ENCODE peak calls at places on chromosome 14, in nine cellular contexts. One of them, this sample, is unnamed.

GRCh38 chr14:89973234-89973823 is 17.6 kb downstream of the TDP1 start:
- DNase-seq in T-helper 2 cell: peak
- DNase-seq in nucleus accumbens: peak
- DNase-seq in LoVo: peak
- DNase-seq in HT1080: peak
- DNase-seq in HEK293T: peak
- DNase-seq in mesenchymal stem cell: peak
- DNase-seq in DMS 273 treated with DMSO at 0.1 percent for 48 hours: no peak
- DNase-seq in gastrocnemius medialis: no peak
- DNase-seq in this sample: peak

GRCh38 chr14:104891664-104892500 is 26.8 kb downstream of the CEP170B start:
- DNase-seq in T-helper 2 cell: no peak
- DNase-seq in nucleus accumbens: no peak
- DNase-seq in LoVo: no peak
- DNase-seq in HT1080: no peak
- DNase-seq in HEK293T: no peak
- DNase-seq in mesenchymal stem cell: no peak
- DNase-seq in DMS 273 treated with DMSO at 0.1 percent for 48 hours: no peak
- DNase-seq in gastrocnemius medialis: peak
- DNase-seq in this sample: no peak

GRCh38 chr14:61374284-61374683 is 52.9 kb downstream of the PRKCH start:
- DNase-seq in T-helper 2 cell: no peak
- DNase-seq in nucleus accumbens: no peak
- DNase-seq in LoVo: no peak
- DNase-seq in HT1080: no peak
- DNase-seq in HEK293T: no peak
- DNase-seq in mesenchymal stem cell: no peak
- DNase-seq in DMS 273 treated with DMSO at 0.1 percent for 48 hours: no peak
- DNase-seq in gastrocnemius medialis: no peak
- DNase-seq in this sample: no peak

GRCh38 chr14:31530136-31530535 is 31.1 kb upstream of the NUBPL start:
- DNase-seq in T-helper 2 cell: no peak
- DNase-seq in nucleus accumbens: no peak
- DNase-seq in LoVo: no peak
- DNase-seq in HT1080: no peak
- DNase-seq in HEK293T: no peak
- DNase-seq in mesenchymal stem cell: peak
- DNase-seq in DMS 273 treated with DMSO at 0.1 percent for 48 hours: no peak
- DNase-seq in gastrocnemius medialis: no peak
- DNase-seq in this sample: no peak

GRCh38 chr14:100673085-100673806 is 53.4 kb upstream of the DLK1 start:
- DNase-seq in T-helper 2 cell: no peak
- DNase-seq in nucleus accumbens: no peak
- DNase-seq in LoVo: no peak
- DNase-seq in HT1080: no peak
- DNase-seq in HEK293T: no peak
- DNase-seq in mesenchymal stem cell: no peak
- DNase-seq in DMS 273 treated with DMSO at 0.1 percent for 48 hours: peak
- DNase-seq in gastrocnemius medialis: no peak
- DNase-seq in this sample: no peak

GRCh38 chr14:58072288-58073071 is 79.5 kb downstream of the ARMH4 start:
- DNase-seq in T-helper 2 cell: peak
- DNase-seq in nucleus accumbens: peak
- DNase-seq in LoVo: peak
- DNase-seq in HT1080: peak
- DNase-seq in HEK293T: peak
- DNase-seq in mesenchymal stem cell: peak
- DNase-seq in DMS 273 treated with DMSO at 0.1 percent for 48 hours: peak
- DNase-seq in gastrocnemius medialis: no peak
- DNase-seq in this sample: no peak

GRCh38 chr14:22563987-22564386 is 25.0 kb downstream of the DAD1 start:
- DNase-seq in T-helper 2 cell: no peak
- DNase-seq in nucleus accumbens: no peak
- DNase-seq in LoVo: no peak
- DNase-seq in HT1080: no peak
- DNase-seq in HEK293T: no peak
- DNase-seq in mesenchymal stem cell: no peak
- DNase-seq in DMS 273 treated with DMSO at 0.1 percent for 48 hours: no peak
- DNase-seq in gastrocnemius medialis: no peak
- DNase-seq in this sample: no peak

GRCh38 chr14:72774141-72774540 is 119.8 kb downstream of the DPF3 start:
- DNase-seq in T-helper 2 cell: no peak
- DNase-seq in nucleus accumbens: no peak
- DNase-seq in LoVo: no peak
- DNase-seq in HT1080: no peak
- DNase-seq in HEK293T: no peak
- DNase-seq in mesenchymal stem cell: no peak
- DNase-seq in DMS 273 treated with DMSO at 0.1 percent for 48 hours: no peak
- DNase-seq in gastrocnemius medialis: no peak
- DNase-seq in this sample: no peak

GRCh38 chr14:65846469-65846868 is 433.9 kb downstream of the FUT8 start:
- DNase-seq in T-helper 2 cell: no peak
- DNase-seq in nucleus accumbens: no peak
- DNase-seq in LoVo: no peak
- DNase-seq in HT1080: peak
- DNase-seq in HEK293T: no peak
- DNase-seq in mesenchymal stem cell: no peak
- DNase-seq in DMS 273 treated with DMSO at 0.1 percent for 48 hours: no peak
- DNase-seq in gastrocnemius medialis: no peak
- DNase-seq in this sample: no peak

GRCh38 chr14:61076531-61076930 is 95.5 kb downstream of the SLC38A6 start:
- DNase-seq in T-helper 2 cell: no peak
- DNase-seq in nucleus accumbens: no peak
- DNase-seq in LoVo: no peak
- DNase-seq in HT1080: no peak
- DNase-seq in HEK293T: no peak
- DNase-seq in mesenchymal stem cell: no peak
- DNase-seq in DMS 273 treated with DMSO at 0.1 percent for 48 hours: no peak
- DNase-seq in gastrocnemius medialis: no peak
- DNase-seq in this sample: no peak

GRCh38 chr14:56414231-56414630 is 165.4 kb upstream of the TMEM260 start:
- DNase-seq in T-helper 2 cell: no peak
- DNase-seq in nucleus accumbens: no peak
- DNase-seq in LoVo: no peak
- DNase-seq in HT1080: no peak
- DNase-seq in HEK293T: no peak
- DNase-seq in mesenchymal stem cell: no peak
- DNase-seq in DMS 273 treated with DMSO at 0.1 percent for 48 hours: no peak
- DNase-seq in gastrocnemius medialis: no peak
- DNase-seq in this sample: no peak

GRCh38 chr14:49954171-49954631 is 61.3 kb downstream of the ARF6 start:
- DNase-seq in T-helper 2 cell: no peak
- DNase-seq in nucleus accumbens: no peak
- DNase-seq in LoVo: no peak
- DNase-seq in HT1080: no peak
- DNase-seq in HEK293T: no peak
- DNase-seq in mesenchymal stem cell: peak
- DNase-seq in DMS 273 treated with DMSO at 0.1 percent for 48 hours: no peak
- DNase-seq in gastrocnemius medialis: peak
- DNase-seq in this sample: no peak

GRCh38 chr14:50831704-50832130 is 755 bp upstream of the NIN start:
- DNase-seq in T-helper 2 cell: no peak
- DNase-seq in nucleus accumbens: no peak
- DNase-seq in LoVo: no peak
- DNase-seq in HT1080: no peak
- DNase-seq in HEK293T: no peak
- DNase-seq in mesenchymal stem cell: no peak
- DNase-seq in DMS 273 treated with DMSO at 0.1 percent for 48 hours: no peak
- DNase-seq in gastrocnemius medialis: no peak
- DNase-seq in this sample: no peak

GRCh38 chr14:61466249-61466904 is 145.0 kb downstream of the PRKCH start:
- DNase-seq in T-helper 2 cell: no peak
- DNase-seq in nucleus accumbens: no peak
- DNase-seq in LoVo: no peak
- DNase-seq in HT1080: peak
- DNase-seq in HEK293T: no peak
- DNase-seq in mesenchymal stem cell: peak
- DNase-seq in DMS 273 treated with DMSO at 0.1 percent for 48 hours: no peak
- DNase-seq in gastrocnemius medialis: no peak
- DNase-seq in this sample: peak

GRCh38 chr14:106635569-106635968 is 1109.2 kb downstream of the TMEM121 start:
- DNase-seq in T-helper 2 cell: no peak
- DNase-seq in nucleus accumbens: no peak
- DNase-seq in LoVo: no peak
- DNase-seq in HT1080: no peak
- DNase-seq in HEK293T: no peak
- DNase-seq in mesenchymal stem cell: no peak
- DNase-seq in DMS 273 treated with DMSO at 0.1 percent for 48 hours: no peak
- DNase-seq in gastrocnemius medialis: no peak
- DNase-seq in this sample: no peak

GRCh38 chr14:56782701-56783100 is 27.6 kb downstream of the OTX2 start:
- DNase-seq in T-helper 2 cell: no peak
- DNase-seq in nucleus accumbens: no peak
- DNase-seq in LoVo: no peak
- DNase-seq in HT1080: no peak
- DNase-seq in HEK293T: no peak
- DNase-seq in mesenchymal stem cell: no peak
- DNase-seq in DMS 273 treated with DMSO at 0.1 percent for 48 hours: no peak
- DNase-seq in gastrocnemius medialis: no peak
- DNase-seq in this sample: no peak

GRCh38 chr14:77303417-77304156 is 17.1 kb downstream of the POMT2 start:
- DNase-seq in T-helper 2 cell: peak
- DNase-seq in nucleus accumbens: no peak
- DNase-seq in LoVo: peak
- DNase-seq in HT1080: peak
- DNase-seq in HEK293T: no peak
- DNase-seq in mesenchymal stem cell: peak
- DNase-seq in DMS 273 treated with DMSO at 0.1 percent for 48 hours: no peak
- DNase-seq in gastrocnemius medialis: peak
- DNase-seq in this sample: no peak

GRCh38 chr14:51236314-51236713 is 3.7 kb upstream of the TMX1 start:
- DNase-seq in T-helper 2 cell: no peak
- DNase-seq in nucleus accumbens: no peak
- DNase-seq in LoVo: no peak
- DNase-seq in HT1080: peak
- DNase-seq in HEK293T: no peak
- DNase-seq in mesenchymal stem cell: peak
- DNase-seq in DMS 273 treated with DMSO at 0.1 percent for 48 hours: no peak
- DNase-seq in gastrocnemius medialis: no peak
- DNase-seq in this sample: no peak

GRCh38 chr14:33957993-33958392 is 7.1 kb upstream of the EGLN3 start:
- DNase-seq in T-helper 2 cell: no peak
- DNase-seq in nucleus accumbens: no peak
- DNase-seq in LoVo: no peak
- DNase-seq in HT1080: no peak
- DNase-seq in HEK293T: no peak
- DNase-seq in mesenchymal stem cell: no peak
- DNase-seq in DMS 273 treated with DMSO at 0.1 percent for 48 hours: no peak
- DNase-seq in gastrocnemius medialis: no peak
- DNase-seq in this sample: no peak

GRCh38 chr14:36619131-36619530 is 36.7 kb upstream of the NKX2-8 start:
- DNase-seq in T-helper 2 cell: no peak
- DNase-seq in nucleus accumbens: no peak
- DNase-seq in LoVo: no peak
- DNase-seq in HT1080: peak
- DNase-seq in HEK293T: no peak
- DNase-seq in mesenchymal stem cell: no peak
- DNase-seq in DMS 273 treated with DMSO at 0.1 percent for 48 hours: no peak
- DNase-seq in gastrocnemius medialis: no peak
- DNase-seq in this sample: no peak

GRCh38 chr14:96260341-96260821 is 4.4 kb downstream of the BDKRB1 start:
- DNase-seq in T-helper 2 cell: no peak
- DNase-seq in nucleus accumbens: no peak
- DNase-seq in LoVo: no peak
- DNase-seq in HT1080: no peak
- DNase-seq in HEK293T: no peak
- DNase-seq in mesenchymal stem cell: peak
- DNase-seq in DMS 273 treated with DMSO at 0.1 percent for 48 hours: no peak
- DNase-seq in gastrocnemius medialis: no peak
- DNase-seq in this sample: no peak

GRCh38 chr14:100108042-100108825 is 43.0 kb downstream of the EVL start:
- DNase-seq in T-helper 2 cell: peak
- DNase-seq in nucleus accumbens: peak
- DNase-seq in LoVo: peak
- DNase-seq in HT1080: peak
- DNase-seq in HEK293T: peak
- DNase-seq in mesenchymal stem cell: peak
- DNase-seq in DMS 273 treated with DMSO at 0.1 percent for 48 hours: peak
- DNase-seq in gastrocnemius medialis: peak
- DNase-seq in this sample: peak

GRCh38 chr14:46651526-46652144 is at the start of gene RPL10L:
- DNase-seq in T-helper 2 cell: no peak
- DNase-seq in nucleus accumbens: no peak
- DNase-seq in LoVo: no peak
- DNase-seq in HT1080: no peak
- DNase-seq in HEK293T: no peak
- DNase-seq in mesenchymal stem cell: no peak
- DNase-seq in DMS 273 treated with DMSO at 0.1 percent for 48 hours: no peak
- DNase-seq in gastrocnemius medialis: no peak
- DNase-seq in this sample: no peak

GRCh38 chr14:23093526-23093925 is 1.4 kb downstream of the ACIN1 start:
- DNase-seq in T-helper 2 cell: no peak
- DNase-seq in nucleus accumbens: no peak
- DNase-seq in LoVo: no peak
- DNase-seq in HT1080: no peak
- DNase-seq in HEK293T: no peak
- DNase-seq in mesenchymal stem cell: no peak
- DNase-seq in DMS 273 treated with DMSO at 0.1 percent for 48 hours: no peak
- DNase-seq in gastrocnemius medialis: no peak
- DNase-seq in this sample: no peak

GRCh38 chr14:28344381-28344780 is 422.2 kb upstream of the FOXG1 start:
- DNase-seq in T-helper 2 cell: no peak
- DNase-seq in nucleus accumbens: no peak
- DNase-seq in LoVo: no peak
- DNase-seq in HT1080: peak
- DNase-seq in HEK293T: no peak
- DNase-seq in mesenchymal stem cell: no peak
- DNase-seq in DMS 273 treated with DMSO at 0.1 percent for 48 hours: no peak
- DNase-seq in gastrocnemius medialis: no peak
- DNase-seq in this sample: no peak

GRCh38 chr14:32897724-32898064 is 41.0 kb upstream of the NPAS3 start:
- DNase-seq in T-helper 2 cell: no peak
- DNase-seq in nucleus accumbens: no peak
- DNase-seq in LoVo: no peak
- DNase-seq in HT1080: no peak
- DNase-seq in HEK293T: no peak
- DNase-seq in mesenchymal stem cell: no peak
- DNase-seq in DMS 273 treated with DMSO at 0.1 percent for 48 hours: no peak
- DNase-seq in gastrocnemius medialis: no peak
- DNase-seq in this sample: no peak

GRCh38 chr14:76386922-76387782 is 11.2 kb downstream of the ESRRB start:
- DNase-seq in T-helper 2 cell: peak
- DNase-seq in nucleus accumbens: peak
- DNase-seq in LoVo: peak
- DNase-seq in HT1080: peak
- DNase-seq in HEK293T: peak
- DNase-seq in mesenchymal stem cell: peak
- DNase-seq in DMS 273 treated with DMSO at 0.1 percent for 48 hours: no peak
- DNase-seq in gastrocnemius medialis: peak
- DNase-seq in this sample: no peak

GRCh38 chr14:71163842-71164500 is 256.7 kb downstream of the PCNX1 start:
- DNase-seq in T-helper 2 cell: no peak
- DNase-seq in nucleus accumbens: no peak
- DNase-seq in LoVo: no peak
- DNase-seq in HT1080: no peak
- DNase-seq in HEK293T: no peak
- DNase-seq in mesenchymal stem cell: no peak
- DNase-seq in DMS 273 treated with DMSO at 0.1 percent for 48 hours: no peak
- DNase-seq in gastrocnemius medialis: no peak
- DNase-seq in this sample: no peak

GRCh38 chr14:104100171-104101085 is 14.9 kb downstream of the ASPG start:
- DNase-seq in T-helper 2 cell: no peak
- DNase-seq in nucleus accumbens: no peak
- DNase-seq in LoVo: no peak
- DNase-seq in HT1080: no peak
- DNase-seq in HEK293T: no peak
- DNase-seq in mesenchymal stem cell: no peak
- DNase-seq in DMS 273 treated with DMSO at 0.1 percent for 48 hours: no peak
- DNase-seq in gastrocnemius medialis: no peak
- DNase-seq in this sample: no peak